ENCODE peak calls at places on chromosomes 11 and 22, in ten cellular contexts. A is tibial nerve, F is iPS DF 6.9, H is astrocyte of the spinal cord, U is right cardiac atrium, D is ovary, O is right atrium auricular region, Q is GM23248, X is fibroblast of pulmonary artery, V is heart right ventricle. C is an unnamed sample.

GRCh38 chr11:77821349-77821851 is 456 bp downstream of the AAMDC start:
- DNase-seq in U (peak), O (no peak), F (no peak), V (peak), H (peak), A (no peak), X (peak), Q (peak), D (peak), C (peak)

GRCh38 chr11:62024975-62025374 is 57.5 kb upstream of the FTH1 start:
- DNase-seq in O (no peak), A (no peak), V (no peak), D (no peak), H (no peak), F (no peak), U (no peak), X (peak), Q (no peak), C (no peak)

GRCh38 chr11:125886997-125887372 is 483 bp upstream of the HYLS1 start:
- DNase-seq in A (no peak), X (peak), H (no peak), O (peak), V (peak), D (peak), U (peak), F (no peak), Q (peak), C (peak)

GRCh38 chr22:48493733-48494132 is 1333.9 kb downstream of the BRD1 start:
- DNase-seq in F (no peak), Q (no peak), O (no peak), D (no peak), A (no peak), X (no peak), U (no peak), V (no peak), H (no peak), C (peak)

GRCh38 chr22:42035256-42035655 is 35.4 kb downstream of the NAGA start:
- DNase-seq in A (no peak), U (no peak), F (no peak), Q (no peak), H (no peak), V (no peak), O (no peak), D (no peak), X (no peak), C (no peak)

GRCh38 chr22:49788492-49788891 is 39.2 kb downstream of the BRD1 start:
- DNase-seq in F (no peak), D (peak), O (peak), H (no peak), V (peak), U (peak), A (peak), X (peak), Q (peak), C (peak)

GRCh38 chr11:3669128-3669527 is 2.1 kb downstream of the CHRNA10 start:
- DNase-seq in O (no peak), A (no peak), H (no peak), X (no peak), D (no peak), V (no peak), U (no peak), Q (no peak), F (no peak), C (no peak)

GRCh38 chr11:78419327-78419726 is 1.7 kb upstream of the GAB2 start:
- DNase-seq in D (peak), A (no peak), Q (peak), U (peak), F (no peak), V (peak), X (peak), H (peak), O (peak), C (no peak)

GRCh38 chr22:33657670-33658069 is 262.6 kb downstream of the LARGE1 start:
- DNase-seq in D (no peak), V (no peak), U (no peak), O (no peak), X (no peak), A (no peak), F (no peak), Q (no peak), H (no peak), C (no peak)

GRCh38 chr11:22466809-22467208 is 128.6 kb downstream of the SLC17A6 start:
- DNase-seq in H (peak), X (peak), Q (peak), D (no peak), U (peak), V (no peak), O (no peak), A (no peak), F (no peak), C (no peak)

GRCh38 chr11:96267490-96268010 is 75.4 kb downstream of the MAML2 start:
- DNase-seq in O (no peak), F (no peak), H (no peak), Q (no peak), V (no peak), X (peak), U (no peak), A (no peak), D (no peak), C (no peak)

GRCh38 chr11:96265236-96265737 is 77.7 kb downstream of the MAML2 start:
- DNase-seq in O (no peak), U (peak), Q (no peak), X (no peak), D (no peak), F (no peak), V (no peak), A (no peak), H (no peak), C (no peak)

GRCh38 chr11:96265972-96266371 is 77.0 kb downstream of the MAML2 start:
- DNase-seq in A (no peak), U (no peak), D (no peak), O (no peak), H (no peak), V (no peak), F (no peak), Q (no peak), X (no peak), C (no peak)

GRCh38 chr11:96264364-96264763 is 78.6 kb downstream of the MAML2 start:
- DNase-seq in X (no peak), U (no peak), H (no peak), V (no peak), Q (no peak), O (no peak), D (no peak), A (no peak), F (no peak), C (no peak)

GRCh38 chr11:96267001-96267489 is 76.0 kb downstream of the MAML2 start:
- DNase-seq in U (no peak), X (no peak), A (no peak), F (no peak), O (no peak), Q (peak), H (no peak), D (no peak), V (no peak), C (no peak)
- H3K4me3 ChIP-seq in U (no peak), X (no peak), A (no peak), F (no peak), O (no peak), Q (no peak), H (no peak), D (no peak), V (peak), C (no peak)

DNA sequence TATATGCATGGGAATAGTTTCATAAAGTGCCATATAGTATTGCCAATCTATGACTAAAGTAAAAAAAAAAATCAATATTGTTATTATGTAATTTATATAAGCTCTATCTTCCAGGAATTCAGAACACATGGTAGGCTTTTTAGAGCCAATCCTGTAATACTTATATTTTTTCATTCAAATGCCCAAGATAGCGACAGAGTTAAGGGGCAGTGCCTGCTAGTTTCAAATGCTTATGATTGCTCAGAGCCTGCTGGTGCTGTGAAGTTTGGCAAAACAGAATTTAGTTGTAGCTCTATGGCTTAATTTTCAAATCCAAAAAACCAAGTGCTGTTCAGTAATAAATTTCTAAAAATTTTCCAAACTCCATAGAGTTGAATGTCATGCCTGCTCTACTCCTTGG is 39.0 kb upstream of the BLID start:
- DNase-seq in Q (no peak), F (no peak), O (no peak), H (no peak), D (no peak), U (no peak), V (no peak), A (no peak), X (no peak), C (no peak)
- H3K4me3 ChIP-seq in Q (no peak), F (no peak), O (no peak), H (no peak), D (no peak), U (no peak), V (no peak), A (no peak), X (peak), C (no peak)

DNA sequence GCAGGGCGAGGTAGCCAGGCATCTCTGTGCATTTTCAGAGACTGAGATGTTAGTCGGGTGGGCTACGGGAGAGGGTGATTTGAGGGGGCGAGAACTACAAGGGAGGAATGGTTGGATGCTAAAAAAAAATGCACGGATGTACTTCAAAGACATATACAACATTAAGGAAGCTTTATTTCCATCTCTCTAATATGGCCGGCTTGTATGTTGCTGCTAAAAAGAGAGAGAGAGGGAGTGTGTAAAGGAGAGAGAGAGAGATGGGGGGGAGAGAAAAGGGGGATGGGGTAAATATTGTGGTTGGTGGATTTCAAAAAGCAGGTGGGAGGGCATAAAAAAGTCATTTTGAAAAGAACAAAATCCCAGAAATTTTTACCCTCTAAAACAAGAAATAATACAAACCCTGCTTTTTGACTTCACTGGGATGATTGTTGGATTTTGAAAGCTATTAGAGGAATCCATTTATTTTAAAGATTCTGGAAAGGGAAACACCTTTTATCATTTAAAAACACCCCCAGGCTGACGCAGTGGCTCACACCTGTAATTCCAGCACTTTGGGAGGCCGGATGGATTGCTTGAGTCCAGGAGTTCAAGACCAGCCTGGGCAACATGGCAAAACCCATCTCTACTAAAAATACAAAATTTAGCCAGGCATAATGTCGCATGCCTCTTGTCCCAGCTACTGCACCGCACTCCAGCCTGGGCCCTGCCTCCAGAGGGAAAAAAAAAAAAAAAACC is at the start of gene SCN2B:
- DNase-seq in H (no peak), F (no peak), U (no peak), X (no peak), V (no peak), A (no peak), O (no peak), Q (no peak), D (no peak), C (peak)
- H3K4me3 ChIP-seq in H (no peak), F (peak), U (peak), X (no peak), V (peak), A (peak), O (peak), Q (no peak), D (peak), C (peak)

DNA sequence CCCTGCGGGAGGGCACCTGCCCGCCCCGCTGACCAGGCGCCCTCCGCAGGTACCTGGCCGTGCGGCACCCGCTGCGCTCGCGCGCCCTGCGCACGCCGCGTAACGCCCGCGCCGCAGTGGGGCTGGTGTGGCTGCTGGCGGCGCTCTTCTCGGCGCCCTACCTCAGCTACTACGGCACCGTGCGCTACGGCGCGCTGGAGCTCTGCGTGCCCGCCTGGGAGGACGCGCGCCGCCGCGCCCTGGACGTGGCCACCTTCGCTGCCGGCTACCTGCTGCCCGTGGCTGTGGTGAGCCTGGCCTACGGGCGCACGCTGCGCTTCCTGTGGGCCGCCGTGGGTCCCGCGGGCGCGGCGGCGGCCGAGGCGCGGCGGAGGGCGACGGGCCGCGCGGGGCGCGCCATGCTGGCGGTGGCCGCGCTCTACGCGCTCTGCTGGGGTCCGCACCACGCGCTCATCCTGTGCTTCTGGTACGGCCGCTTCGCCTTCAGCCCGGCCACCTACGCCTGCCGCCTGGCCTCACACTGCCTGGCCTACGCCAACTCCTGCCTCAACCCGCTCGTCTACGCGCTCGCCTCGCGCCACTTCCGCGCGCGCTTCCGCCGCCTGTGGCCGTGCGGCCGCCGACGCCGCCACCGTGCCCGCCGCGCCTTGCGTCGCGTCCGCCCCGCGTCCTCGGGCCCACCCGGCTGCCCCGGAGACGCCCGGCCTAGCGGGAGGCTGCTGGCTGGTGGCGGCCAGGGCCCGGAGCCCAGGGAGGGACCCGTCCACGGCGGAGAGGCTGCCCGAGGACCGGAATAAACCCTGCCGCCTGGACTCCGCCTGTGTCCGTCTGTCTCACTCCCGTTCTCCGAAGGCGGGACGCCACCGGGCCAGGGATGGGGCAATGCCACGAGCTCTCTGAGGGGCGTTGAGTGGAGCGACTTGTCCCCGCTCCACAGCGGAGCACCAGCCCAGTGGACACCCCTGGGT is 1.8 kb downstream of the GALR3 start:
- DNase-seq in V (no peak), H (no peak), A (no peak), U (no peak), F (no peak), O (no peak), Q (peak), D (peak), X (no peak), C (peak)
- H3K4me3 ChIP-seq in V (peak), H (no peak), A (no peak), U (peak), F (peak), O (no peak), Q (peak), D (peak), X (no peak), C (peak)

GRCh38 chr11:128738942-128739341 is 45.1 kb downstream of the FLI1 start:
- DNase-seq in Q (no peak), A (no peak), V (no peak), F (no peak), H (no peak), X (no peak), D (no peak), O (no peak), U (no peak), C (no peak)
- H3K4me3 ChIP-seq in Q (no peak), A (no peak), V (no peak), F (no peak), H (no peak), X (no peak), D (no peak), O (no peak), U (no peak), C (no peak)

DNA sequence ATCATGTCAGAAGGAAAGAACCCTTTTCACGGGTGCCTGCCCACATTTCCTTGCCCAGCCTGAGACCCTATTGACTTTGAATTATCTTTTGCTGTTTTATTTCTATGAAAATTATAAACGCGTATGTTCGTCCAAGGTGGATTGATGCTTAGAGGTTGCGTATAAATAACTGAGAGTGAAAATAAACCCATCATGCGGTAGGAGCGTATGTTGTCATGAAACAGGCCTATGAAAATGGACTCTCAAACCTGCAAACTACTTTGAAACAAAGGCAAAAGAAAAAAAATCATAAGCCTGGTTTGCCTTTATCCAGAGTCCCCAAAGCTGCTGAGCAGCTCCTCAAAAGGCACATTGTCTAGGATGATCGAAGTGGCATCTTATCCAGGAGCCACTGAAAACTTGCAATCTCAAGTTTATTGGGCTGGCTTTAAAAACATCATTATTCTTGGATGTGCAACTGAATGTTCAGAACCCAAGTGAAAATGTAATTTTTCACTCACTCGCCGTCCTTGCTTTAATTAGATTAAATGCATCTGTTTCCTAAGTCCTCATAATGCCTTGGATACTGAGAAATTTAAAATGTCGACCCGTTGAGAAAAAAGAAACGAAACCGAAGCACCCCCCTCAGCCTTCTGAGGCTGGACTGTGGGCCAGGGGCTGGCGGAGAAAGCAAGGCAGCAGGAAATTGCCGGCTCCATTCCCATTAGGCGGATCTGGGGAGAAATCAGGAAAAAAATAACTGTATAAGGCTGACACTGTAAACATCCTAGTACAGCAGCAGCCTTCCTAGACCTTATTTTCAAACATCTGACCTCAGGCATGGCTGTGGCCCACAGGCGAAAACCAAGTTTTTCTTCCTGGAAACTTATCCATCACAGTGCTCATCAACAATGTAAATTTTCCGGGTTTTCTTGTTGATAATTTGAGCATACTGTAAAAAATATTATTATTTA is 82.9 kb upstream of the PPARA start:
- DNase-seq in O (no peak), H (peak), D (peak), Q (peak), F (no peak), U (peak), V (peak), A (peak), X (no peak), C (no peak)
- H3K4me3 ChIP-seq in O (peak), H (peak), D (peak), Q (peak), F (no peak), U (peak), V (peak), A (peak), X (peak), C (no peak)

GRCh38 chr11:57751676-57752253 is at the start of gene BTBD18:
- DNase-seq in H (peak), O (no peak), D (no peak), F (no peak), Q (peak), X (peak), U (peak), V (no peak), A (no peak), C (peak)

GRCh38 chr11:57758174-57758573 is 3.4 kb upstream of the CTNND1 start:
- DNase-seq in A (no peak), H (no peak), O (no peak), F (no peak), V (no peak), U (no peak), X (no peak), Q (no peak), D (no peak), C (no peak)

DNA sequence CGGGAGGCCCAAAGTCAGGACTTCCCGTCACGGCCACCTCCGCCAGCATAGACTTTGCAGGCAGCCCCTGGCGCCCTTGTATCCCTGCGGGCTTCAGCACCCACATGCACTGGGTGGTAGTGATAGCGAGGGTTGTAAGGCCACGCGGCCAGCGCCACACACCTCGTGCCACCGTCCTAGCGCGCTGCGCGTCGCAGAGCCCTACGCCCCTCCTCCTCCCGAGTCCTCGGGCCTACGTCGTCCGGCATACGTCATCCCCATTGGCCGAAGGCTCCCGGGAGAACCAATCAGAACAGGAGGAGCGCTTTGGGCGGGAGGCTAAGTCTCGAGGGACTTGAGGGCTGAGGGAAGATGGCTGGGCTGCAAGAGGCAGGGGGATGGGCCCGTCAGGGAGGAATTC is 1.3 kb upstream of the BTBD18 start:
- DNase-seq in X (no peak), D (no peak), O (no peak), U (no peak), H (no peak), V (no peak), Q (no peak), A (no peak), F (no peak), C (peak)
- H3K4me3 ChIP-seq in X (no peak), D (no peak), O (no peak), U (no peak), H (no peak), V (no peak), Q (no peak), A (no peak), F (no peak), C (no peak)

DNA sequence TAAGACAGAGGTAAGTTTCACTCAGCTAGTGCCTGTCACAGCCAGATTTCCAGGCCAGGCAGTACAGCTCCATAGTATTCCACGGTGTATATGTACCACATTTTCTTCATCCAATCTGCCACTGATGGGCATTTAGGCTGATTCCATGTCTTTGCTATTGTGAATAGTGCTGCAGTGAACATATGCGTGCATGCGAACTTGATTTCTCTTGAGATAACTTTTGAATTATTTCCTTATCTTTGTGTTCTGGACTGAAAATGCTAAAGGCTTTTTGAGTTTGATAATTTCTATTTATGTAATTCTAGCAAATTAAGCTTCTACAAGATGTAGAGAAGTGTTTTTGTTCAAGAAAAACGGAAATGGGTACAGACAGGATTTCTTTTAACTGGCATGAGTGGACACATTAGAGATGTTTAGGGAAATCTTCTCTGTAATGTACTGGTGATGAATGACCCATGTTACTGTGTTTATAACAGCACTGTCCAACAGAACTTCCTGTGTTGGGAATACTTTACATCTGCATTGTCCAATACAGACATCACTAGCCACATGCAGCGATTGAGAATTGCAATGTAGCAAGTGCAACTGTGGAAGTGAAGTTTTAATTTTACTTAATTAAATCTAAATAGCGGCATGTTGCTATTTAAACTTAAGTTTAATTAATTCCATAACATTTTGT is 151.3 kb downstream of the CADM1 start:
- DNase-seq in U (no peak), Q (no peak), A (no peak), D (no peak), V (no peak), F (no peak), O (no peak), X (no peak), H (no peak), C (no peak)
- H3K4me3 ChIP-seq in U (no peak), Q (no peak), A (no peak), D (no peak), V (no peak), F (no peak), O (no peak), X (no peak), H (no peak), C (no peak)